ENCODE peak calls at places on chromosomes 4 and X, in four cellular contexts. U is DND-41, H is heart right ventricle, X is IMR-90. K is an unnamed sample.

GRCh38 chr4:118941149-118941548 is 52.5 kb downstream of the SYNPO2 start:
- DNase-seq in U (no peak), H (peak), X (peak), K (no peak)

GRCh38 chr4:44583393-44583792 is 68.0 kb downstream of the YIPF7 start:
- DNase-seq in U (no peak), H (no peak), X (no peak), K (no peak)

GRCh38 chr4:7303561-7303960 is 111.2 kb downstream of the SORCS2 start:
- DNase-seq in U (no peak), H (no peak), X (no peak), K (no peak)

GRCh38 chr4:127782275-127783025 is at the start of gene HSPA4L:
- DNase-seq in U (no peak), H (peak), X (peak), K (peak)

GRCh38 chrX:38095971-38096529 is 89.7 kb downstream of the SYTL5 start:
- DNase-seq in U (no peak), H (no peak), X (peak), K (no peak)

GRCh38 chr4:173195132-173195531 is 26.5 kb downstream of the GALNT7 start:
- DNase-seq in U (no peak), H (no peak), X (no peak), K (no peak)

GRCh38 chr4:141347738-141348524 is 127.2 kb downstream of the ZNF330 start:
- DNase-seq in U (no peak), H (no peak), X (peak), K (no peak)

GRCh38 chrX:154020500-154021115 is 906 bp upstream of the IRAK1 start:
- DNase-seq in U (no peak), H (no peak), X (no peak), K (peak)

GRCh38 chr4:147899512-147899911 is 167.6 kb downstream of the ARHGAP10 start:
- DNase-seq in U (no peak), H (no peak), X (peak), K (no peak)

GRCh38 chrX:147891886-147892285 is 19.8 kb upstream of the FMR1 start:
- DNase-seq in U (no peak), H (no peak), X (peak), K (no peak)

GRCh38 chr4:3224971-3225850 is 23.7 kb upstream of the MSANTD1 start:
- DNase-seq in U (no peak), H (no peak), X (no peak), K (no peak)

GRCh38 chr4:165721815-165722214 is 151.2 kb upstream of the TLL1 start:
- DNase-seq in U (no peak), H (no peak), X (no peak), K (no peak)

GRCh38 chr4:62517721-62518120 is 1317.6 kb downstream of the ADGRL3 start:
- DNase-seq in U (no peak), H (no peak), X (no peak), K (no peak)

GRCh38 chr4:37970702-37971101 is 10.5 kb downstream of the PTTG2 start:
- DNase-seq in U (peak), H (peak), X (peak), K (peak)

GRCh38 chr4:123674752-123675151 is 278.2 kb downstream of the SPRY1 start:
- DNase-seq in U (no peak), H (no peak), X (no peak), K (no peak)

GRCh38 chr4:105859233-105859632 is 36.0 kb upstream of the NPNT start:
- DNase-seq in U (no peak), H (no peak), X (peak), K (no peak)

GRCh38 chr4:94397635-94398034 is 54.1 kb upstream of the PDLIM5 start:
- DNase-seq in U (no peak), H (no peak), X (no peak), K (no peak)

GRCh38 chrX:1403228-1403627 is 11.3 kb upstream of the SLC25A6 start:
- DNase-seq in U (no peak), H (no peak), X (no peak), K (no peak)

GRCh38 chr4:145804134-145804533 is 124.2 kb downstream of the C4orf51 start:
- DNase-seq in U (no peak), H (peak), X (peak), K (no peak)

GRCh38 chrX:12379666-12380065 is 241.4 kb downstream of the FRMPD4 start:
- DNase-seq in U (no peak), H (no peak), X (no peak), K (no peak)

GRCh38 chr4:1058198-1058996 is 47.0 kb downstream of the FGFRL1 start:
- DNase-seq in U (no peak), H (no peak), X (no peak), K (no peak)

GRCh38 chr4:153792007-153792892 is 3.4 kb upstream of the SFRP2 start:
- DNase-seq in U (no peak), H (peak), X (no peak), K (no peak)

GRCh38 chrX:9997041-9997440 is 29.9 kb downstream of the CLDN34 start:
- DNase-seq in U (no peak), H (no peak), X (no peak), K (no peak)

GRCh38 chr4:22313974-22314373 is 201.9 kb downstream of the ADGRA3 start:
- DNase-seq in U (no peak), H (no peak), X (no peak), K (no peak)

GRCh38 chr4:133537882-133538281 is 388.8 kb downstream of the PCDH10 start:
- DNase-seq in U (no peak), H (no peak), X (no peak), K (no peak)

GRCh38 chr4:177447417-177448004 is 5.3 kb upstream of the AGA start:
- DNase-seq in U (no peak), H (no peak), X (no peak), K (no peak)

GRCh38 chr4:18198653-18199052 is 177.1 kb upstream of the LCORL start:
- DNase-seq in U (no peak), H (no peak), X (no peak), K (no peak)

GRCh38 chr4:15234101-15234500 is 193.7 kb upstream of the C1QTNF7 start:
- DNase-seq in U (no peak), H (no peak), X (peak), K (no peak)

GRCh38 chrX:129772796-129773431 is 6.8 kb upstream of the SASH3 start:
- DNase-seq in U (peak), H (peak), X (no peak), K (no peak)

GRCh38 chr4:36099509-36099908 is 144.8 kb downstream of the ARAP2 start:
- DNase-seq in U (no peak), H (no peak), X (no peak), K (no peak)

GRCh38 chrX:143437439-143437838 is 79.8 kb downstream of the SPANXN3 start:
- DNase-seq in U (no peak), H (no peak), X (no peak), K (no peak)

GRCh38 chr4:17797808-17798207 is 12.7 kb downstream of the DCAF16 start:
- DNase-seq in U (no peak), H (no peak), X (no peak), K (no peak)

GRCh38 chrX:133444952-133445831 is 29.9 kb upstream of the GPC4 start:
- DNase-seq in U (no peak), H (no peak), X (no peak), K (no peak)

GRCh38 chrX:136528645-136529315 is 3.2 kb upstream of the VGLL1 start:
- DNase-seq in U (no peak), H (no peak), X (no peak), K (no peak)

GRCh38 chrX:8916697-8917096 is 115.5 kb upstream of the FAM9A start:
- DNase-seq in U (no peak), H (no peak), X (no peak), K (no peak)
- H3K27ac ChIP-seq in U (no peak), H (no peak), X (no peak), K (no peak)

GRCh38 chr4:175514174-175514573 is 297.9 kb downstream of the GPM6A start:
- DNase-seq in U (no peak), H (no peak), X (no peak), K (no peak)

GRCh38 chr4:175511861-175512260 is 300.2 kb downstream of the GPM6A start:
- DNase-seq in U (no peak), H (no peak), X (no peak), K (no peak)

GRCh38 chr4:175504316-175504715 is 307.7 kb downstream of the GPM6A start:
- DNase-seq in U (no peak), H (no peak), X (peak), K (no peak)

DNA sequence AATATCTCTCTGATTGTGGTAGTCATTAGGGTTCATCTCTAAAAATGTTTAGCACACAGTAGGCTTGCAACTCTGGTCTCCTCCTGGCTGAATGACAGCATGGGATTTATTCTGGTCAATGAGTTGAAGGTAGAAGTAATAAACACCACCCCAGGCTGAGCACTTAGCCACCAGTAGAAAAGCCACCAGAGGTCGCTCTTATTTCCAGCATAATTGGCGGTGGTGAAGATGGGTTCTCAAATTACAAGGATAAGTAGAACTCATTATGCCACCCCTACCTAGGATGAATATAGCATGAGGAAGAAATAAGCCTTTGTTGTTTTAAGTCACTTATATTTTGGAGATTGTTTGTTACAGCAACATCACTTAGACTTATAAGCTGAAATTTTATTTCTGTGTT is 302.7 kb downstream of the GPM6A start:
- DNase-seq in U (no peak), H (no peak), X (no peak), K (no peak)
- H3K27ac ChIP-seq in U (no peak), H (no peak), X (no peak), K (no peak)

DNA sequence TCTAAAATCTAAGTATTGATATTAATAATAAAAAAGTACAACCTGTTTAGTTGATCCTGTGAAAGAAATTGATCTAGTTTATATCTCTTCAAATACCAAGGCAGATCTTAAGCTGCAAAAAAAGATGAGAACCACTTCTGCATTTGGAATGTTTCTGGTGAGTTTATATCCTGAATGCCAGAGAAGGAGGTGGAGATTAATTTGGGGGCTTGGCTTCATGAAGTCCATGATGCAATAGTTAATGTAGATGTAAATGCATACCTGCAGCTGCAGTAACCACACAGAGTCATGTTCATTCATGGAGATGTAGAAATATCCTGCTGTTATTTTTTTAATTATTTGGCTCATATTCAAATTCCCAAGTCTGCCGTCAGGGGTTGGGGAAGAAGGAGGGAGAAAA is at the start of gene SULT1E1:
- DNase-seq in U (no peak), H (no peak), X (peak), K (no peak)
- H3K27ac ChIP-seq in U (no peak), H (no peak), X (no peak), K (no peak)

GRCh38 chr4:182888894-182889293 is 28.3 kb downstream of the DCTD start:
- DNase-seq in U (no peak), H (no peak), X (no peak), K (no peak)
- H3K27ac ChIP-seq in U (no peak), H (no peak), X (no peak), K (no peak)

GRCh38 chr4:111754003-111754402 is 391.3 kb upstream of the FAM241A start:
- DNase-seq in U (no peak), H (no peak), X (no peak), K (no peak)

GRCh38 chr4:111744847-111745246 is 400.4 kb upstream of the FAM241A start:
- DNase-seq in U (no peak), H (no peak), X (no peak), K (no peak)

GRCh38 chr4:111748157-111748556 is 397.1 kb upstream of the FAM241A start:
- DNase-seq in U (no peak), H (no peak), X (no peak), K (no peak)
- H3K27ac ChIP-seq in U (no peak), H (no peak), X (no peak), K (no peak)

GRCh38 chrX:74534569-74535038 is 79.8 kb downstream of the RLIM start:
- DNase-seq in U (no peak), H (no peak), X (peak), K (no peak)
- H3K27ac ChIP-seq in U (no peak), H (peak), X (peak), K (no peak)

DNA sequence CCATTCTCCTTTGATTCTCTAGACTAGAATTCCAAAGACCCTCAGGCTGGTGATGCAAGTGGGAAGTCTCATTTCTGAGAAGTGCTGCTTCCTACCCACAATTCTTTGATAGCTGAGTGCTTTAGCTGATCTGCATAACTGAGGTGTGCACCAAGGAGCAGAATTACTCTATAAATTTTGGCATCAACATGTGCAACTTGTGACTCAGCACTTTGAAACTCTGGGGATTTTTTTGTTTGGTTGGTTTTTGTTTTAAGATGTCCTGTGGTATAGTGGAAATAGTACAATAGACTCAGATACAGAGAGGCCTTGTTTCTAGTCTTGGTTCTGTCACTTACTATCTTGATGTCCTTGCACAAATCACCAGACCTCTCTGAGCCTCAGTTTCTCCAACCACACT is 148.4 kb downstream of the AR start:
- DNase-seq in U (no peak), H (no peak), X (peak), K (no peak)
- H3K27ac ChIP-seq in U (no peak), H (no peak), X (no peak), K (no peak)

DNA sequence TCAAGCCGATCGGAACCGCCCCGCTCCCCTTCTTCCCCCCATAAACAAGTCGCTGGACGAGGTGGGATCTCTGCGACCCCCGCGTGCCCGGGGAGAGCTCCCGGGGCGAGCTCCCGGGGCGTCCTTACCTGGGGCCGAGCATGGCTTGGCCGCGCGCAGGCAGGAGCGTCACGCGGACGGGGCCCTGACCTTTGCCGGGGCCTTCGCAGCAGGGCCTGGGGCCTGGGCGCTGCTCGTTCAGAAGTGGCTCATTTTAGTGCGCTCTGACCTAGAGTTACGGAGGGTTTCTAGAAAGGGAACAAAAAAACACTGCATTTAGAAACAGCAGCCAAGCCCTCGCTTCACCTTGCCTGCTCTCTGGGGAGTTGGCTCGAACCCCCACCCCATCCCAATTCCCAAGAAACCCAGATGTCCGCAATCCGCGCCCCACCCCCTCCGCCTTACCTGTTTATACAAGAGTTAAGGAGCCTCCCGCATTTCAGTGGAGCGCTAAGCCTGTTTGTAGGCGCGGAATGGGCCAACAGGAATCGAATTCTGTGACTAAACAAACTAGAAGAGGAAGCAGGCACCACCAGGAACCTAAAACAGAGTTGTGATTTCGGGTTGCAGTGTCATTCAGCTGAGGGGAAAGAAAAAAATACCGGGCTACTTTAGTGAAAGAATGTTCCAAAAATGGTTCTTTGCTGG is 814 bp upstream of the RBM47 start:
- DNase-seq in U (no peak), H (peak), X (no peak), K (no peak)
- H3K27ac ChIP-seq in U (no peak), H (peak), X (no peak), K (no peak)

GRCh38 chr4:76233534-76233933 is 18.0 kb upstream of the FAM47E start:
- DNase-seq in U (no peak), H (no peak), X (no peak), K (no peak)
- H3K27ac ChIP-seq in U (no peak), H (no peak), X (no peak), K (no peak)

K was measured in CD4-positive, alpha-beta memory T cell.